ENCODE peak calls at places on chromosome 20, in five cellular contexts. L is PC-9, D is hepatocyte, V is H1, G is GM12878. M is an unnamed sample.

GRCh38 chr20:16387661-16388060 is 185.6 kb downstream of the KIF16B start:
- DNase-seq in L (no peak), D (no peak), V (no peak), G (no peak), M (no peak)

GRCh38 chr20:774016-774679 is 5.8 kb upstream of the SLC52A3 start:
- DNase-seq in L (no peak), D (no peak), V (no peak), G (no peak), M (no peak)

GRCh38 chr20:64119681-64120341 is 12.4 kb upstream of the NPBWR2 start:
- DNase-seq in L (peak), D (no peak), V (no peak), G (no peak), M (no peak)

GRCh38 chr20:38252292-38253288 is 7.9 kb downstream of the KIAA1755 start:
- DNase-seq in L (peak), D (peak), V (no peak), G (no peak), M (no peak)

GRCh38 chr20:47353697-47354387 is 2.7 kb downstream of the ZMYND8 start:
- DNase-seq in L (no peak), D (no peak), V (no peak), G (no peak), M (no peak)

GRCh38 chr20:19512886-19513285 is 245.2 kb upstream of the RIN2 start:
- DNase-seq in L (no peak), D (no peak), V (no peak), G (no peak), M (no peak)

GRCh38 chr20:25222461-25223178 is 25.3 kb upstream of the PYGB start:
- DNase-seq in L (no peak), D (no peak), V (no peak), G (no peak), M (no peak)

GRCh38 chr20:33472868-33473267 is 17.0 kb upstream of the CBFA2T2 start:
- DNase-seq in L (no peak), D (no peak), V (no peak), G (no peak), M (no peak)

GRCh38 chr20:6178537-6178936 is 55.7 kb upstream of the FERMT1 start:
- DNase-seq in L (no peak), D (peak), V (no peak), G (no peak), M (peak)

GRCh38 chr20:22720206-22720605 is 135.8 kb upstream of the FOXA2 start:
- DNase-seq in L (no peak), D (no peak), V (no peak), G (no peak), M (no peak)

GRCh38 chr20:62021794-62022419 is 43.8 kb downstream of the TAF4 start:
- DNase-seq in L (no peak), D (no peak), V (no peak), G (no peak), M (no peak)

GRCh38 chr20:6074784-6075183 is 20.9 kb upstream of the LRRN4 start:
- DNase-seq in L (no peak), D (no peak), V (no peak), G (no peak), M (no peak)

GRCh38 chr20:8853805-8854338 is 215.0 kb upstream of the PLCB4 start:
- DNase-seq in L (peak), D (peak), V (no peak), G (peak), M (peak)

GRCh38 chr20:37343212-37343993 is 2.5 kb upstream of the SRC start:
- DNase-seq in L (peak), D (no peak), V (no peak), G (no peak), M (peak)

GRCh38 chr20:58137651-58138265 is 90.7 kb downstream of the ANKRD60 start:
- DNase-seq in L (no peak), D (no peak), V (no peak), G (no peak), M (no peak)

GRCh38 chr20:23705895-23706294 is 17.1 kb upstream of the CST4 start:
- DNase-seq in L (no peak), D (no peak), V (no peak), G (no peak), M (no peak)

GRCh38 chr20:51547951-51548350 is 5.4 kb upstream of the NFATC2 start:
- DNase-seq in L (no peak), D (no peak), V (no peak), G (no peak), M (no peak)

GRCh38 chr20:6122873-6123649 is at the start of gene FERMT1:
- DNase-seq in L (peak), D (peak), V (peak), G (no peak), M (peak)

GRCh38 chr20:48861444-48861843 is 33.6 kb upstream of the PREX1 start:
- DNase-seq in L (no peak), D (no peak), V (no peak), G (no peak), M (no peak)

GRCh38 chr20:51322164-51322707 is 220.3 kb downstream of the NFATC2 start:
- DNase-seq in L (no peak), D (no peak), V (no peak), G (no peak), M (no peak)

GRCh38 chr20:59818911-59819310 is 114.5 kb downstream of the SYCP2 start:
- DNase-seq in L (no peak), D (no peak), V (no peak), G (no peak), M (no peak)

GRCh38 chr20:17648782-17649730 is 33.0 kb downstream of the RRBP1 start:
- DNase-seq in L (no peak), D (no peak), V (no peak), G (peak), M (peak)

GRCh38 chr20:18802012-18802634 is 11.5 kb upstream of the SCP2D1 start:
- DNase-seq in L (no peak), D (no peak), V (no peak), G (no peak), M (no peak)

GRCh38 chr20:47352332-47353223 is 3.9 kb downstream of the ZMYND8 start:
- DNase-seq in L (no peak), D (no peak), V (no peak), G (no peak), M (peak)

GRCh38 chr20:58708246-58708931 is 15.8 kb downstream of the NPEPL1 start:
- DNase-seq in L (no peak), D (no peak), V (no peak), G (no peak), M (no peak)

GRCh38 chr20:44017905-44018683 is 103.4 kb downstream of the TOX2 start:
- DNase-seq in L (peak), D (peak), V (no peak), G (no peak), M (peak)

GRCh38 chr20:56637576-56637975 is 8.5 kb downstream of the TFAP2C start:
- DNase-seq in L (no peak), D (no peak), V (no peak), G (no peak), M (no peak)

GRCh38 chr20:40843251-40843650 is 154.2 kb upstream of the MAFB start:
- DNase-seq in L (no peak), D (no peak), V (no peak), G (no peak), M (no peak)

GRCh38 chr20:38222231-38222922 is 38.2 kb downstream of the KIAA1755 start:
- DNase-seq in L (peak), D (peak), V (no peak), G (no peak), M (peak)

GRCh38 chr20:11451793-11452291 is 465.9 kb upstream of the BTBD3 start:
- DNase-seq in L (no peak), D (peak), V (no peak), G (no peak), M (no peak)

GRCh38 chr20:59811681-59812171 is 121.7 kb downstream of the SYCP2 start:
- DNase-seq in L (no peak), D (no peak), V (no peak), G (no peak), M (no peak)

GRCh38 chr20:59933296-59933848 is at the start of gene SYCP2:
- DNase-seq in L (no peak), D (peak), V (no peak), G (no peak), M (no peak)

GRCh38 chr20:45407067-45407745 is 883 bp upstream of the DBNDD2 start:
- DNase-seq in L (peak), D (peak), V (no peak), G (no peak), M (no peak)

GRCh38 chr20:45404438-45404837 is 3.7 kb upstream of the DBNDD2 start:
- DNase-seq in L (peak), D (no peak), V (no peak), G (no peak), M (no peak)

GRCh38 chr20:45407783-45408645 is at the start of gene DBNDD2:
- DNase-seq in L (peak), D (no peak), V (no peak), G (no peak), M (no peak)

GRCh38 chr20:45405566-45406259 is 2.4 kb upstream of the DBNDD2 start:
- DNase-seq in L (peak), D (peak), V (no peak), G (no peak), M (peak)

GRCh38 chr20:45406260-45407066 is 1.6 kb upstream of the DBNDD2 start:
- DNase-seq in L (peak), D (peak), V (no peak), G (no peak), M (peak)
- TF ChIP-seq CTCF in L (no peak), D (no peak), V (no peak), G (no peak), M (peak)

DNA sequence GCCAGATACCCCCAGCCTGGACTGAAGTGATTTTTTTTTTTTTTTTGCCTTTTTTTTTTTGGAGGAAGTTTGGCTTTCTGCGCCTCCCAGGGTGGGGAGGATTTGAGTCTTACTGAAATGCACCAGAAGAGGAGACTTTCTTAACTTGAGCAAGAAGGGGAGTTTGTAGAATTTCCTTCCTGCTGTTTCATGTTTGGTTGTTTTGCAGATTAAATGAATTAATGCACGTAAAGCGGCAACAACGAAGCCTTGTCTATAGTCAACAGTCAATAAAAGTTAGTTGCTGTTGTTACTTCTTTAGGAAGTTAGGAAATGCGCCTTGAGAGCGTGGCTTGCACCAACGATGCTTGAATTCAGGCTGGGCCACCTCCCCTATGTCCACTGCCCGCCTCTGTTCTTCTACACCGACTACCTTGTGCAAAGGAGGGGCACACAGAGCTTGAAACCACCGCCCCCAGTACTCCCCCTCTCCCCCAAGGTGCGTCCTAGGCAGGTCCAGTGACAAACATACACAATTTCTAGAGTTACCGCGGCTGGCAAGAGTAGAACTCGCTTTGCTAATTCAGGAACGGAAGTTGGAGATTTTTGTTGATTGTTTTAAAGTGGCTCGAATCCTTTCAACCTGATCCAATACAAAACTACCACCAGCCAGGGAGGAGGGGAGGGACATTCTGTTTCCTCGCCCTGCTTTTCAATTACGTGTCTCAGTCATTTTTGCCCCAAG is 828 bp upstream of the CYP24A1 start:
- DNase-seq in L (no peak), D (no peak), V (no peak), G (no peak), M (peak)
- TF ChIP-seq EZH2 in L (no peak), D (peak), V (peak), G (no peak), M (no peak)

DNA sequence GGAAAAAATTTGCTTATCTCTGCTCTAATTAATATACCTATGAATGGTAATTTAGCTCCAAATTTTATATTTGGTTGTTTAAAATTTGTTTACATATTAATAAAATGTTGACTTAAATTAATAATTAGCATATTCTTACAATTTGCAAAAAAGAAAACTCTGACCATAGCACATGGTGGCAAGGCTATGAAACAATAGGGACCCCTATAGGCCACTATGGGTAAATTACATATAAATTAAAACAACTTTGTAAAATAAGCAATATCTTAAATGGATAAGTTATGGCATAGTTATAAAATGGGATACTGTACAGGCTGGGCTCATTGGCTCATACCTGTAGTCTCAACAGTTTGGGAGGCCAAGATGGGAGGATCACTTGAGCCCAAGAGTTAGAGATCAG is 76.0 kb downstream of the MKKS start:
- DNase-seq in L (no peak), D (no peak), V (no peak), G (no peak), M (no peak)
- TF ChIP-seq CTCF in L (peak), D (no peak), V (peak), G (no peak), M (peak)

GRCh38 chr20:2804921-2805681 is 4.7 kb upstream of the CPXM1 start:
- DNase-seq in L (no peak), D (no peak), V (no peak), G (no peak), M (no peak)
- TF ChIP-seq EZH2 in L (no peak), D (no peak), V (peak), G (no peak), M (no peak)

DNA sequence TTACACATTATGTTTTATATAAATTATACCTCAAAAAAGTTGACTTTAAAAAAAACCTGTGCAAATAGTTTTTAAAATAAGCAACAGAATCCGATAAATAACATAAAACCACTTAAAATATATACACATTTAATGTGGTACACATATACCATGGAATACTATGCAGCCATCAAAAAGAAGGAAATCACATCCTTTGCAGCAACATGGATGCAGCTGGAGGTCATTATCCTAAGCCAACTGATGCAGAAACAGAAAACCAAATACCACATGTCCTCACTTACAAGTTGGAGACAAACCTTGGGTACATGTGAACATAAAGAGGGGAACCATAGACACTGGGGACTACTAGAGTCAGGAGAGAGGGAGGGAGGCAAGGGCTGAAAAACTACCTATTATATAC is 4.0 kb upstream of the DEFB121 start:
- DNase-seq in L (no peak), D (no peak), V (no peak), G (no peak), M (no peak)
- TF ChIP-seq CTCF in L (no peak), D (no peak), V (no peak), G (no peak), M (no peak)

GRCh38 chr20:21102252-21102609 is 3.9 kb downstream of the LINC00237 start:
- DNase-seq in L (no peak), D (no peak), V (no peak), G (no peak), M (no peak)
- TF ChIP-seq EZH2 in L (no peak), D (peak), V (no peak), G (no peak), M (no peak)

M was measured in PC-3.